ENCODE peak calls at places on chromosomes 11 and 22, in five cellular contexts. One of them, this sample, is unnamed.

GRCh38 chr11:1920128-1920908 is 815 bp downstream of the TNNT3 start:
- DNase-seq in left ventricle myocardium superior: no peak
- DNase-seq in H1: no peak
- DNase-seq in foreskin fibroblast: no peak
- DNase-seq in neuronal stem cell: no peak
- DNase-seq in this sample: no peak

GRCh38 chr11:1546077-1546535 is 26.0 kb downstream of the DUSP8 start:
- DNase-seq in left ventricle myocardium superior: no peak
- DNase-seq in H1: peak
- DNase-seq in foreskin fibroblast: no peak
- DNase-seq in neuronal stem cell: no peak
- DNase-seq in this sample: peak

GRCh38 chr22:20064545-20065262 is 15.3 kb upstream of the DGCR8 start:
- DNase-seq in left ventricle myocardium superior: no peak
- DNase-seq in H1: no peak
- DNase-seq in foreskin fibroblast: no peak
- DNase-seq in neuronal stem cell: no peak
- DNase-seq in this sample: no peak

GRCh38 chr11:35343033-35343598 is 76.2 kb downstream of the SLC1A2 start:
- DNase-seq in left ventricle myocardium superior: no peak
- DNase-seq in H1: no peak
- DNase-seq in foreskin fibroblast: no peak
- DNase-seq in neuronal stem cell: no peak
- DNase-seq in this sample: no peak

GRCh38 chr22:36467946-36468345 is 13.5 kb downstream of the TXN2 start:
- DNase-seq in left ventricle myocardium superior: peak
- DNase-seq in H1: no peak
- DNase-seq in foreskin fibroblast: peak
- DNase-seq in neuronal stem cell: no peak
- DNase-seq in this sample: peak

GRCh38 chr11:43646767-43647166 is 33.8 kb upstream of the HSD17B12 start:
- DNase-seq in left ventricle myocardium superior: no peak
- DNase-seq in H1: no peak
- DNase-seq in foreskin fibroblast: no peak
- DNase-seq in neuronal stem cell: no peak
- DNase-seq in this sample: no peak

GRCh38 chr11:86678823-86679222 is 6.4 kb upstream of the ME3 start:
- DNase-seq in left ventricle myocardium superior: no peak
- DNase-seq in H1: no peak
- DNase-seq in foreskin fibroblast: no peak
- DNase-seq in neuronal stem cell: peak
- DNase-seq in this sample: no peak

GRCh38 chr11:394858-395655 is 1.0 kb downstream of the PKP3 start:
- DNase-seq in left ventricle myocardium superior: peak
- DNase-seq in H1: no peak
- DNase-seq in foreskin fibroblast: no peak
- DNase-seq in neuronal stem cell: no peak
- DNase-seq in this sample: no peak

GRCh38 chr22:49524362-49524761 is 303.3 kb downstream of the BRD1 start:
- DNase-seq in left ventricle myocardium superior: no peak
- DNase-seq in H1: no peak
- DNase-seq in foreskin fibroblast: no peak
- DNase-seq in neuronal stem cell: no peak
- DNase-seq in this sample: no peak

GRCh38 chr11:65977621-65978390 is 16.3 kb downstream of the SART1 start:
- DNase-seq in left ventricle myocardium superior: no peak
- DNase-seq in H1: no peak
- DNase-seq in foreskin fibroblast: no peak
- DNase-seq in neuronal stem cell: no peak
- DNase-seq in this sample: no peak

GRCh38 chr22:39596601-39597000 is 26.0 kb downstream of the CACNA1I start:
- DNase-seq in left ventricle myocardium superior: no peak
- DNase-seq in H1: no peak
- DNase-seq in foreskin fibroblast: no peak
- DNase-seq in neuronal stem cell: no peak
- DNase-seq in this sample: no peak

GRCh38 chr11:1553808-1554594 is 18.1 kb downstream of the DUSP8 start:
- DNase-seq in left ventricle myocardium superior: no peak
- DNase-seq in H1: peak
- DNase-seq in foreskin fibroblast: no peak
- DNase-seq in neuronal stem cell: no peak
- DNase-seq in this sample: peak

GRCh38 chr11:10150800-10151199 is 143.2 kb downstream of the SBF2 start:
- DNase-seq in left ventricle myocardium superior: no peak
- DNase-seq in H1: no peak
- DNase-seq in foreskin fibroblast: no peak
- DNase-seq in neuronal stem cell: no peak
- DNase-seq in this sample: no peak

GRCh38 chr11:84476581-84476980 is 1150.6 kb downstream of the DLG2 start:
- DNase-seq in left ventricle myocardium superior: no peak
- DNase-seq in H1: no peak
- DNase-seq in foreskin fibroblast: no peak
- DNase-seq in neuronal stem cell: no peak
- DNase-seq in this sample: no peak

GRCh38 chr22:47036352-47036751 is 273.9 kb downstream of the TBC1D22A start:
- DNase-seq in left ventricle myocardium superior: peak
- DNase-seq in H1: no peak
- DNase-seq in foreskin fibroblast: no peak
- DNase-seq in neuronal stem cell: no peak
- DNase-seq in this sample: no peak

GRCh38 chr11:86274999-86275398 is 27.0 kb upstream of the HIKESHI start:
- DNase-seq in left ventricle myocardium superior: no peak
- DNase-seq in H1: no peak
- DNase-seq in foreskin fibroblast: no peak
- DNase-seq in neuronal stem cell: no peak
- DNase-seq in this sample: no peak

GRCh38 chr11:80958414-80958813 is 1517.6 kb upstream of the TENM4 start:
- DNase-seq in left ventricle myocardium superior: no peak
- DNase-seq in H1: no peak
- DNase-seq in foreskin fibroblast: peak
- DNase-seq in neuronal stem cell: no peak
- DNase-seq in this sample: no peak

GRCh38 chr11:108220721-108221346 is 1.6 kb downstream of the NPAT start:
- DNase-seq in left ventricle myocardium superior: no peak
- DNase-seq in H1: no peak
- DNase-seq in foreskin fibroblast: no peak
- DNase-seq in neuronal stem cell: no peak
- DNase-seq in this sample: no peak

GRCh38 chr22:46907578-46908215 is 145.2 kb downstream of the TBC1D22A start:
- DNase-seq in left ventricle myocardium superior: no peak
- DNase-seq in H1: peak
- DNase-seq in foreskin fibroblast: no peak
- DNase-seq in neuronal stem cell: no peak
- DNase-seq in this sample: no peak

GRCh38 chr11:65589444-65590239 is 6.0 kb downstream of the KCNK7 start:
- DNase-seq in left ventricle myocardium superior: no peak
- DNase-seq in H1: no peak
- DNase-seq in foreskin fibroblast: no peak
- DNase-seq in neuronal stem cell: no peak
- DNase-seq in this sample: no peak

GRCh38 chr22:47035443-47035881 is 273.0 kb downstream of the TBC1D22A start:
- DNase-seq in left ventricle myocardium superior: peak
- DNase-seq in H1: no peak
- DNase-seq in foreskin fibroblast: no peak
- DNase-seq in neuronal stem cell: no peak
- DNase-seq in this sample: peak

GRCh38 chr11:130145975-130146776 is 13.4 kb upstream of the ST14 start:
- DNase-seq in left ventricle myocardium superior: peak
- DNase-seq in H1: peak
- DNase-seq in foreskin fibroblast: peak
- DNase-seq in neuronal stem cell: no peak
- DNase-seq in this sample: peak

GRCh38 chr22:36562261-36562835 is 33.4 kb upstream of the EIF3D start:
- DNase-seq in left ventricle myocardium superior: no peak
- DNase-seq in H1: no peak
- DNase-seq in foreskin fibroblast: peak
- DNase-seq in neuronal stem cell: no peak
- DNase-seq in this sample: no peak

GRCh38 chr11:25214535-25215176 is 717.8 kb downstream of the LUZP2 start:
- DNase-seq in left ventricle myocardium superior: no peak
- DNase-seq in H1: no peak
- DNase-seq in foreskin fibroblast: no peak
- DNase-seq in neuronal stem cell: no peak
- DNase-seq in this sample: no peak

GRCh38 chr11:62854013-62854824 is 14.8 kb upstream of the WDR74 start:
- DNase-seq in left ventricle myocardium superior: no peak
- DNase-seq in H1: no peak
- DNase-seq in foreskin fibroblast: no peak
- DNase-seq in neuronal stem cell: no peak
- DNase-seq in this sample: no peak

GRCh38 chr11:71425409-71425808 is 22.8 kb downstream of the DHCR7 start:
- DNase-seq in left ventricle myocardium superior: no peak
- DNase-seq in H1: no peak
- DNase-seq in foreskin fibroblast: no peak
- DNase-seq in neuronal stem cell: no peak
- DNase-seq in this sample: no peak

GRCh38 chr22:17914474-17914873 is 109.9 kb downstream of the MICAL3 start:
- DNase-seq in left ventricle myocardium superior: no peak
- DNase-seq in H1: no peak
- DNase-seq in foreskin fibroblast: no peak
- DNase-seq in neuronal stem cell: no peak
- DNase-seq in this sample: no peak

This sample was measured in body of pancreas.